ENCODE peak calls at places on chromosomes 16 and 17, in six cellular contexts. T is ACHN; Q is Calu3; F is activated T-helper 1 cell treated with anti-CD3 and anti-CD28 coated beads, Interleukin-12 subunit alpha, Interleukin-12 subunit beta, Interleukin-2, Interleukin-4 antibody, amounts not matched to agents 30 ng/mL and 10 ng/mL and 1 ng/mL, durations not matched to agents 14 hours and 24 hours and 36 hours; X is effector CD4-positive, alpha-beta T cell; A is transverse colon. P is an unnamed sample.

GRCh38 chr17:32998111-32998892 is 6.7 kb downstream of the SPACA3 start:
- DNase-seq in X (peak; percentile 65), T (peak; percentile 72), F (peak; percentile 49), Q (peak; percentile 83), A (peak; percentile 87), P (peak; percentile 81)

GRCh38 chr17:64385187-64386083 is 5.2 kb downstream of the PECAM1 start:
- DNase-seq in A (peak; percentile 48), F (peak; percentile 12), T (peak; percentile 97), X (no peak), Q (peak; percentile 32), P (no peak)

GRCh38 chr17:63542942-63543821 is 7.1 kb upstream of the DCAF7 start:
- DNase-seq in Q (peak; percentile 37), T (no peak), A (peak; percentile 32), F (no peak), X (no peak), P (no peak)

GRCh38 chr17:65109990-65110680 is 27.0 kb upstream of the RGS9 start:
- DNase-seq in Q (no peak), X (no peak), A (no peak), T (no peak), F (no peak), P (no peak)

GRCh38 chr16:68136515-68136914 is 51.3 kb downstream of the NFATC3 start:
- DNase-seq in F (no peak), X (no peak), A (no peak), T (no peak), Q (no peak), P (no peak)

GRCh38 chr17:58534331-58534730 is 19.9 kb upstream of the MTMR4 start:
- DNase-seq in A (no peak), T (no peak), F (no peak), Q (no peak), X (no peak), P (no peak)

GRCh38 chr17:63927464-63928171 is 4.5 kb downstream of the CD79B start:
- DNase-seq in T (no peak), F (no peak), X (no peak), Q (no peak), A (no peak), P (no peak)

GRCh38 chr16:69481901-69482341 is 57.5 kb downstream of the CYB5B start:
- DNase-seq in Q (no peak), X (no peak), A (peak; percentile 31), F (no peak), T (no peak), P (no peak)

P was measured in progenitor cell of endocrine pancreas.